ENCODE peak calls at places on chromosomes 2 and 18, in five cellular contexts. S, Q, P, U and J are unnamed samples.

GRCh38 chr18:50190236-50190635 is 4.7 kb downstream of the MYO5B start:
- DNase-seq in S (no peak), Q (no peak), P (no peak), U (no peak), J (no peak)

GRCh38 chr2:149394864-149395263 is 64.5 kb downstream of the LYPD6 start:
- DNase-seq in S (no peak), Q (no peak), P (peak; percentile 4), U (no peak), J (no peak)

GRCh38 chr18:74450626-74451025 is 6.5 kb downstream of the DIPK1C start:
- DNase-seq in S (no peak), Q (no peak), P (no peak), U (no peak), J (no peak)

GRCh38 chr18:56568986-56569385 is 69.4 kb downstream of the TXNL1 start:
- DNase-seq in S (no peak), Q (no peak), P (no peak), U (no peak), J (no peak)

GRCh38 chr18:49212819-49213218 is 247.6 kb downstream of the DYM start:
- DNase-seq in S (no peak), Q (no peak), P (peak; percentile 87), U (no peak), J (no peak)

GRCh38 chr2:25420820-25421237 is 79.1 kb upstream of the DNMT3A start:
- DNase-seq in S (no peak), Q (no peak), P (no peak), U (peak; percentile 67), J (no peak)

GRCh38 chr2:237011196-237011595 is 74.5 kb upstream of the COPS8 start:
- DNase-seq in S (no peak), Q (no peak), P (peak; percentile 6), U (no peak), J (no peak)

GRCh38 chr18:50061876-50062517 is 132.9 kb downstream of the MYO5B start:
- DNase-seq in S (no peak), Q (no peak), P (no peak), U (no peak), J (no peak)

GRCh38 chr2:37870829-37871228 is 54.3 kb upstream of the RMDN2 start:
- DNase-seq in S (no peak), Q (no peak), P (peak; percentile 42), U (no peak), J (no peak)

GRCh38 chr2:126227250-126227649 is 428.7 kb upstream of the GYPC start:
- DNase-seq in S (no peak), Q (no peak), P (no peak), U (no peak), J (no peak)

GRCh38 chr2:11160731-11161455 is 5.6 kb downstream of the SLC66A3 start:
- DNase-seq in S (no peak), Q (no peak), P (no peak), U (no peak), J (no peak)

GRCh38 chr2:158995677-158996049 is 27.2 kb downstream of the TANC1 start:
- DNase-seq in S (no peak), Q (no peak), P (no peak), U (no peak), J (no peak)

GRCh38 chr2:54106631-54107454 is 8.6 kb upstream of the ACYP2 start:
- DNase-seq in S (peak; percentile 51), Q (no peak), P (peak; percentile 66), U (peak; percentile 66), J (no peak)

GRCh38 chr2:29610569-29610968 is 310.8 kb downstream of the ALK start:
- DNase-seq in S (no peak), Q (no peak), P (no peak), U (no peak), J (no peak)

GRCh38 chr2:141554810-141555209 is 576.0 kb downstream of the LRP1B start:
- DNase-seq in S (peak; percentile 0), Q (no peak), P (peak; percentile 55), U (no peak), J (no peak)

GRCh38 chr2:42169100-42169868 is at the start of gene EML4:
- DNase-seq in S (peak; percentile 88), Q (peak; percentile 53), P (peak; percentile 90), U (peak; percentile 96), J (peak; percentile 89)
- TF ChIP-seq POLR2A in S (peak; percentile 86), Q (no peak), P (peak; percentile 90), U (peak; percentile 76), J (peak; percentile 58)

DNA sequence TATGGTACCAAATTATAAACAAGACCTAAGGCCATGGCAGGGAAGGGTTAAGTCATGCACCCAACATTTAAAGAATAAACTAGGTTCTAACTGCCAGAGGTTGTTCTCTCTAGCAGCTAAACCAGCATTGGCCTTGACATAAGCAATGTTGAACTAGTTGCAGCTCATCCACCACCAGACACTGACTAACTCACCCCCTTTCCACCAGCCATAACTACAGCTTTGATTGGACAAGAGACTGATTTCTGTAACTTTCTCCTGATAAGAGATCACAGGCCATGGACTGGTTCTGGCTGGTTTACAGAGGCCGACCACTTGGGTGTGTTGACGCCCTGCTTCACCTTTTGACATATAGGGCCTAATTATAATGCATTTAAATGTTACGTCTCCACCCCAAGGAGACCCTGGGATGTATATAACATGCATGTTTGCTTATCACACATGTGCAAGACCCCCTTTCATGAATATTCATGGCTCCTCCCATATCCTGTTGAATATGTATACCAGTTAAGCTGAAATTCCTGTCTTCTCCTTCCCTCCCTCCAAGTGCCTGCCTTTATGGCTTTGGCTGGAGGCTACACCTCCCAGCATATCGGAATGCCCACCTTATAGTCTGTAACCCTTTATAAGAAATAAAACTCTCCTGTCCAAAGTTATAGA is 75.9 kb downstream of the MRPS9 start:
- DNase-seq in S (no peak), Q (no peak), P (no peak), U (no peak), J (peak; percentile 2)
- H3K4me3 ChIP-seq in S (no peak overlapping the region), Q (no peak overlapping the region), P (no peak overlapping the region), U (no peak overlapping the region), J (no peak overlapping the region)

DNA sequence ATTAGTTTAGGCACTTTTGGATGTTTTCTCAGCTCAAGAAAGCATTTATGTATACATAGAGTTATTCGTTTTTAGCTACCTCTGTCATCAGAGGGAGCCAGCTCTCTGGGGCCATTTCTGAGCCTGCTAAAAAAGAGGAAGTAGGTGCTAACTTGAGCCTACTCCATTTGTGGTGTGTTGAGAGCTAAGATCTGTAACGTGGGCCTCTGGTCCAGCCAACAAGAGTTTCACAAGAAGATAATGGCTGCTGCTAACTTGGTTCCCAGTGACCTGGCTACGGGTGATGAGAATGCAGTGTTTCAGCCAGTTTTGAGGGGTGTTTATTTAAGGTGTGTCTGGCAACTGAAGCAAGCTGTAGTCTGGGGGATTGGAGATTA is 182.5 kb downstream of the PRKCE start:
- DNase-seq in S (no peak), Q (no peak), P (no peak), U (no peak), J (no peak)
- TF ChIP-seq POLR2A in S (no peak), Q (no peak), P (no peak), U (no peak), J (no peak)

GRCh38 chr2:234313498-234313897 is 183.4 kb downstream of the ARL4C start:
- DNase-seq in S (no peak), Q (no peak), P (no peak), U (no peak), J (no peak)
- H3K4me3 ChIP-seq in S (no peak overlapping the region), Q (no peak overlapping the region), P (no peak overlapping the region), U (no peak overlapping the region), J (no peak overlapping the region)

DNA sequence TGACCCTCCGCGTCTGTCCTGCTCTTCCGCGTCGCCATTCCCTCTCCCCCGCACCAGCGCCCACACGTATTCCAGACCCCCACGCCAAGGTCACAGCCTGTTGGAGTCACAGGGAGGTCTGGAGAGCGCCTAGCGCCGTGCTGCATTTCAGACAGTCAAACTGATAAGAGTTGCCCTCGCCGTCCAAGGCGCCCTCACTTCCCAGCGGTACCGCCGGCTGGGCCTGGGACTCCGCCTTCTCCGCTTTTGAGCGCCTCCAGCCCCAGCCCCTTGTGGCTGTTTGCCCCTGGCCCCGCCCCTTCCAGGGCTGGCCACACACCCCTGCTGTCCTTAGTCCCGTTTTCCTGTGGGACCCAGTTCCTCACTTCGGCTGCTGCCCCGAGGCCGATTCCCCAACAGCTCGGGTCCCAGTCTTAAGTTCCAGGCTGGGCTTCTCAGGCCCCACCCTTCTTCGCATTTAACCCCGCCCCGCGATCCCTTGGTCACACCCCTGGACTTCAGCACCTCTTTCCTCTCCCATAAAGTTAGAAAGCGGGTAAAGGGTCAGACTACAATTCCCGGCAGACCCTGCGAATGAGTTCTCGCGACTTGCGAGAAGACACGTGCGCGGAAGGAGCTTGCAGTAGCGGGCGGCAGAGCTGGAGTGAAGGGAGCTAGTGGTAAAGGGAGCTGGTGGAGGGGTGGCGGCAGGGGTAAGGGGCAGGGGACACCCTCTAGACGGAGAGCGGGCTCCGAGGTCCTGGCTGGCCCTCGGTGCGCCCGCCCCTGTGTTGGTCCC is at the start of gene GMPPA:
- DNase-seq in S (peak; percentile 99), Q (peak; percentile 87), P (peak; percentile 99), U (peak; percentile 99), J (peak; percentile 91)
- TF ChIP-seq POLR2A in S (peak; percentile 89), Q (peak; percentile 70), P (peak; percentile 86), U (peak; percentile 82), J (peak; percentile 76)

GRCh38 chr18:54224379-54225014 is at the start of gene MBD2:
- DNase-seq in S (peak; percentile 36), Q (peak; percentile 79), P (peak; percentile 93), U (peak; percentile 97), J (peak; percentile 82)
- H3K4me3 ChIP-seq in S (peak within 1 kb of the TSS; percentile 95), Q (peak within 1 kb of the TSS; percentile 86), P (peak within 1 kb of the TSS; percentile 80), U (peak within 1 kb of the TSS; percentile 85), J (peak within 1 kb of the TSS; percentile 79)

DNA sequence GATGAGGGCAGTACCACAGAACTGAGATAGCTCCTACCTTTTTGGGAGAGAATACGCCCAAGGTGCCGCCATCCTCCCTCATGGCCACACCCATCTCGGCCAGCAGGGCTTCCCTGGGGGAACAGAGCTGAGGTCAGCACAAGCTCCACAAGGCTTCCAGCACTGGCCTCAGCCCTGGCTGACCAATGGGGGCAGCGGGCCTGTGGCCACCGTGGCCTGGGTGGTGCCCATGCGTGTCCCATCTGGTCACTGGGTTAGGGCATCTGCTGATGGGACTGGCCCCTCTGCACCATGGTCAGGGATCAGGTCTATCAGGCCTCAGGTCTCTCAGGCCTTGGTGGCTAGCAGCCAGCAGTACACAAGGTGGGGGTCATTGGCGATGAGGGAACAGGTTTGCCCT is 50.9 kb downstream of the KIF1A start:
- DNase-seq in S (no peak), Q (no peak), P (no peak), U (no peak), J (no peak)
- TF ChIP-seq POLR2A in S (no peak), Q (no peak), P (no peak), U (no peak), J (no peak)